ENCODE peak calls at places on chromosomes 12 and 14, in seven cellular contexts. One of them, this sample, is unnamed.

GRCh38 chr12:25130741-25131188 is 64.2 kb downstream of the DNAI7 start:
- DNase-seq in upper lobe of right lung: no peak
- DNase-seq in mammary epithelial cell: peak; percentile 26
- DNase-seq in psoas muscle: no peak
- DNase-seq in colonic mucosa: no peak
- DNase-seq in sigmoid colon: no peak
- DNase-seq in OCI-LY7: peak; percentile 80
- DNase-seq in this sample: no peak

GRCh38 chr14:59328410-59328809 is 136.8 kb downstream of the GPR135 start:
- DNase-seq in sigmoid colon: no peak
- DNase-seq in upper lobe of right lung: no peak
- DNase-seq in colonic mucosa: no peak
- DNase-seq in mammary epithelial cell: no peak
- DNase-seq in OCI-LY7: no peak
- DNase-seq in psoas muscle: no peak
- DNase-seq in this sample: no peak

GRCh38 chr14:35122696-35123387 is 490 bp downstream of the PRORP start:
- DNase-seq in colonic mucosa: no peak
- DNase-seq in OCI-LY7: peak; percentile 34
- DNase-seq in mammary epithelial cell: peak; percentile 12
- DNase-seq in psoas muscle: no peak
- DNase-seq in sigmoid colon: no peak
- DNase-seq in upper lobe of right lung: no peak
- DNase-seq in this sample: no peak

GRCh38 chr12:93740721-93741120 is 63.5 kb downstream of the CRADD start:
- DNase-seq in colonic mucosa: no peak
- DNase-seq in sigmoid colon: no peak
- DNase-seq in mammary epithelial cell: no peak
- DNase-seq in psoas muscle: no peak
- DNase-seq in upper lobe of right lung: no peak
- DNase-seq in OCI-LY7: no peak
- DNase-seq in this sample: no peak

GRCh38 chr12:119589634-119590033 is 3.9 kb upstream of the TMEM233 start:
- DNase-seq in upper lobe of right lung: no peak
- DNase-seq in colonic mucosa: no peak
- DNase-seq in mammary epithelial cell: no peak
- DNase-seq in OCI-LY7: no peak
- DNase-seq in psoas muscle: no peak
- DNase-seq in sigmoid colon: no peak
- DNase-seq in this sample: no peak

GRCh38 chr12:127628655-127629054 is 638.3 kb upstream of the TMEM132C start:
- DNase-seq in sigmoid colon: no peak
- DNase-seq in OCI-LY7: no peak
- DNase-seq in colonic mucosa: no peak
- DNase-seq in upper lobe of right lung: no peak
- DNase-seq in psoas muscle: no peak
- DNase-seq in mammary epithelial cell: no peak
- DNase-seq in this sample: no peak

GRCh38 chr14:70754989-70755388 is 54.3 kb downstream of the MAP3K9 start:
- DNase-seq in upper lobe of right lung: peak; percentile 82
- DNase-seq in psoas muscle: no peak
- DNase-seq in mammary epithelial cell: peak; percentile 91
- DNase-seq in OCI-LY7: no peak
- DNase-seq in colonic mucosa: no peak
- DNase-seq in sigmoid colon: no peak
- DNase-seq in this sample: peak; percentile 97

GRCh38 chr12:661720-662486 is 1.3 kb downstream of the NINJ2 start:
- DNase-seq in colonic mucosa: no peak
- DNase-seq in sigmoid colon: no peak
- DNase-seq in psoas muscle: peak; percentile 29
- DNase-seq in mammary epithelial cell: no peak
- DNase-seq in OCI-LY7: no peak
- DNase-seq in upper lobe of right lung: no peak
- DNase-seq in this sample: no peak

GRCh38 chr12:9794484-9795063 is 32.7 kb upstream of the KLRF1 start:
- DNase-seq in psoas muscle: no peak
- DNase-seq in sigmoid colon: no peak
- DNase-seq in colonic mucosa: no peak
- DNase-seq in mammary epithelial cell: no peak
- DNase-seq in upper lobe of right lung: no peak
- DNase-seq in OCI-LY7: no peak
- DNase-seq in this sample: no peak

GRCh38 chr14:77615231-77616132 is 955 bp downstream of the SPTLC2 start:
- DNase-seq in OCI-LY7: peak; percentile 27
- DNase-seq in colonic mucosa: peak; percentile 36
- DNase-seq in mammary epithelial cell: peak; percentile 64
- DNase-seq in upper lobe of right lung: no peak
- DNase-seq in sigmoid colon: no peak
- DNase-seq in psoas muscle: no peak
- DNase-seq in this sample: no peak

GRCh38 chr12:131049569-131050339 is 96.0 kb downstream of the ADGRD1 start:
- DNase-seq in mammary epithelial cell: no peak
- DNase-seq in upper lobe of right lung: peak; percentile 56
- DNase-seq in colonic mucosa: no peak
- DNase-seq in OCI-LY7: no peak
- DNase-seq in sigmoid colon: no peak
- DNase-seq in psoas muscle: no peak
- DNase-seq in this sample: peak; percentile 30

GRCh38 chr14:69554500-69554899 is 20.2 kb downstream of the CCDC177 start:
- DNase-seq in colonic mucosa: no peak
- DNase-seq in sigmoid colon: no peak
- DNase-seq in psoas muscle: no peak
- DNase-seq in upper lobe of right lung: no peak
- DNase-seq in mammary epithelial cell: no peak
- DNase-seq in OCI-LY7: no peak
- DNase-seq in this sample: no peak

GRCh38 chr14:71062581-71063303 is 155.5 kb downstream of the PCNX1 start:
- DNase-seq in upper lobe of right lung: no peak
- DNase-seq in mammary epithelial cell: no peak
- DNase-seq in colonic mucosa: no peak
- DNase-seq in psoas muscle: no peak
- DNase-seq in sigmoid colon: no peak
- DNase-seq in OCI-LY7: no peak
- DNase-seq in this sample: no peak

GRCh38 chr12:88391556-88391955 is 188.7 kb downstream of the KITLG start:
- DNase-seq in colonic mucosa: no peak
- DNase-seq in upper lobe of right lung: no peak
- DNase-seq in psoas muscle: no peak
- DNase-seq in OCI-LY7: no peak
- DNase-seq in sigmoid colon: no peak
- DNase-seq in mammary epithelial cell: peak; percentile 87
- DNase-seq in this sample: no peak

GRCh38 chr12:124302241-124302806 is 7.4 kb downstream of the RFLNA start:
- DNase-seq in upper lobe of right lung: no peak
- DNase-seq in mammary epithelial cell: no peak
- DNase-seq in OCI-LY7: no peak
- DNase-seq in sigmoid colon: no peak
- DNase-seq in colonic mucosa: no peak
- DNase-seq in psoas muscle: no peak
- DNase-seq in this sample: no peak

GRCh38 chr12:60981473-60981872 is 1278.7 kb upstream of the USP15 start:
- DNase-seq in colonic mucosa: no peak
- DNase-seq in mammary epithelial cell: no peak
- DNase-seq in psoas muscle: no peak
- DNase-seq in sigmoid colon: no peak
- DNase-seq in upper lobe of right lung: no peak
- DNase-seq in OCI-LY7: no peak
- DNase-seq in this sample: no peak

GRCh38 chr14:77071938-77072388 is 26.1 kb upstream of the CIPC start:
- DNase-seq in colonic mucosa: no peak
- DNase-seq in OCI-LY7: no peak
- DNase-seq in sigmoid colon: no peak
- DNase-seq in psoas muscle: no peak
- DNase-seq in upper lobe of right lung: peak; percentile 25
- DNase-seq in mammary epithelial cell: peak; percentile 89
- DNase-seq in this sample: peak; percentile 88

GRCh38 chr14:25226214-25226613 is 176.3 kb upstream of the STXBP6 start:
- DNase-seq in OCI-LY7: no peak
- DNase-seq in sigmoid colon: no peak
- DNase-seq in upper lobe of right lung: no peak
- DNase-seq in psoas muscle: no peak
- DNase-seq in colonic mucosa: no peak
- DNase-seq in mammary epithelial cell: no peak
- DNase-seq in this sample: no peak

GRCh38 chr14:75011356-75012097 is 8.8 kb downstream of the EIF2B2 start:
- DNase-seq in sigmoid colon: no peak
- DNase-seq in colonic mucosa: no peak
- DNase-seq in upper lobe of right lung: no peak
- DNase-seq in psoas muscle: no peak
- DNase-seq in mammary epithelial cell: peak; percentile 21
- DNase-seq in OCI-LY7: no peak
- DNase-seq in this sample: no peak

GRCh38 chr14:44961151-44961729 is 507 bp downstream of the KLHL28 start:
- DNase-seq in mammary epithelial cell: peak; percentile 55
- DNase-seq in colonic mucosa: peak; percentile 77
- DNase-seq in OCI-LY7: peak; percentile 63
- DNase-seq in psoas muscle: peak; percentile 45
- DNase-seq in sigmoid colon: peak; percentile 82
- DNase-seq in upper lobe of right lung: peak; percentile 80
- DNase-seq in this sample: no peak

GRCh38 chr14:45377201-45377600 is 124.2 kb upstream of the MIS18BP1 start:
- DNase-seq in upper lobe of right lung: no peak
- DNase-seq in sigmoid colon: no peak
- DNase-seq in psoas muscle: no peak
- DNase-seq in colonic mucosa: no peak
- DNase-seq in mammary epithelial cell: no peak
- DNase-seq in OCI-LY7: no peak
- DNase-seq in this sample: no peak

GRCh38 chr12:31496257-31496656 is 94.7 kb downstream of the DENND5B start:
- DNase-seq in psoas muscle: no peak
- DNase-seq in upper lobe of right lung: no peak
- DNase-seq in sigmoid colon: no peak
- DNase-seq in mammary epithelial cell: no peak
- DNase-seq in colonic mucosa: no peak
- DNase-seq in OCI-LY7: no peak
- DNase-seq in this sample: no peak

GRCh38 chr14:74405663-74406062 is 20.3 kb downstream of the SYNDIG1L start:
- DNase-seq in mammary epithelial cell: no peak
- DNase-seq in OCI-LY7: no peak
- DNase-seq in sigmoid colon: no peak
- DNase-seq in upper lobe of right lung: no peak
- DNase-seq in colonic mucosa: no peak
- DNase-seq in psoas muscle: no peak
- DNase-seq in this sample: no peak

GRCh38 chr14:103132381-103133212 is 9.3 kb downstream of the TNFAIP2 start:
- DNase-seq in sigmoid colon: no peak
- DNase-seq in upper lobe of right lung: peak; percentile 63
- DNase-seq in mammary epithelial cell: no peak
- DNase-seq in colonic mucosa: no peak
- DNase-seq in psoas muscle: no peak
- DNase-seq in OCI-LY7: no peak
- DNase-seq in this sample: peak; percentile 71

GRCh38 chr12:68630050-68630449 is 19.4 kb downstream of the RAP1B start:
- DNase-seq in sigmoid colon: no peak
- DNase-seq in OCI-LY7: no peak
- DNase-seq in colonic mucosa: no peak
- DNase-seq in psoas muscle: no peak
- DNase-seq in mammary epithelial cell: peak; percentile 46
- DNase-seq in upper lobe of right lung: no peak
- DNase-seq in this sample: no peak
- TF ChIP-seq CTCF in sigmoid colon: no peak
- TF ChIP-seq CTCF in OCI-LY7: no peak
- TF ChIP-seq CTCF in colonic mucosa: no peak
- TF ChIP-seq CTCF in psoas muscle: no peak
- TF ChIP-seq CTCF in mammary epithelial cell: no peak
- TF ChIP-seq CTCF in upper lobe of right lung: no peak
- TF ChIP-seq CTCF in this sample: no peak

DNA sequence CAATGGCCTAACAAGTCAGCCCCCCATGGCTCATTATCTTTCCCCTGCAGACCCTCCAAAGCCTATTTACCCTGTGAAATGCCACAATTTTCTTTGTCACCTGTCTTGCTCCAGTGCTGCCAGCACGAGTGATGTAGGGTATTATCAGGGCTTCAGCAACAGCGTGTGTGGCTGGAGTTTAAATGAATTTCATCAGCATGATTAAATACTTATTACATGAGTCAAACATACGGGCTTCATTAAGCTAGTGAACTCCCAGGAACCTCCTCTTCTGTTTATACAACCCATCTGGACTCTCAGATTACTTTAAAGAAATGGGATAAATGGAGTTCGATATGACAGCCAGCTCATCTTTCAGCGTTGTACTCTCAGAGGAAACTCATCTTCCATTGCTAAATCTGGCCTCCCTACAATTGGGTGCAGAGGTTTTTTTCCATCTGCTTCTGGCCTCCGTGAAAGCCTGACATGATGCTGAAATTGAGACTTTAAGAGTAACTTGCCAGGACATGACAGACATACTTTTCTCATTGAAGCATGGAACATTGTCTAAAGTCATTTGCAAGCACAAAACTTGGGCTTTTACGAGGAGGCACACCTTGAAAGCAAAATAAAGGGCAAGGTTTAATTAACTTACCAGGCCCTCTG is 135.8 kb downstream of the TMEM30B start:
- DNase-seq in psoas muscle: no peak
- DNase-seq in OCI-LY7: no peak
- DNase-seq in sigmoid colon: no peak
- DNase-seq in colonic mucosa: no peak
- DNase-seq in mammary epithelial cell: peak; percentile 82
- DNase-seq in upper lobe of right lung: no peak
- DNase-seq in this sample: no peak
- H3K27ac ChIP-seq in psoas muscle: peak overlapping the region; percentile 98
- H3K27ac ChIP-seq in OCI-LY7: no peak overlapping the region
- H3K27ac ChIP-seq in sigmoid colon: peak overlapping the region; percentile 57
- H3K27ac ChIP-seq in colonic mucosa: peak overlapping the region; percentile 23
- H3K27ac ChIP-seq in mammary epithelial cell: peak overlapping the region; percentile 82
- H3K27ac ChIP-seq in upper lobe of right lung: peak overlapping the region; percentile 30
- H3K27ac ChIP-seq in this sample: peak overlapping the region; percentile 84

GRCh38 chr12:13945641-13946040 is 35.8 kb downstream of the GRIN2B start:
- DNase-seq in mammary epithelial cell: no peak
- DNase-seq in psoas muscle: no peak
- DNase-seq in sigmoid colon: no peak
- DNase-seq in colonic mucosa: no peak
- DNase-seq in OCI-LY7: no peak
- DNase-seq in upper lobe of right lung: no peak
- DNase-seq in this sample: no peak
- TF ChIP-seq CTCF in mammary epithelial cell: no peak
- TF ChIP-seq CTCF in psoas muscle: no peak
- TF ChIP-seq CTCF in sigmoid colon: no peak
- TF ChIP-seq CTCF in colonic mucosa: no peak
- TF ChIP-seq CTCF in OCI-LY7: no peak
- TF ChIP-seq CTCF in upper lobe of right lung: no peak
- TF ChIP-seq CTCF in this sample: no peak

DNA sequence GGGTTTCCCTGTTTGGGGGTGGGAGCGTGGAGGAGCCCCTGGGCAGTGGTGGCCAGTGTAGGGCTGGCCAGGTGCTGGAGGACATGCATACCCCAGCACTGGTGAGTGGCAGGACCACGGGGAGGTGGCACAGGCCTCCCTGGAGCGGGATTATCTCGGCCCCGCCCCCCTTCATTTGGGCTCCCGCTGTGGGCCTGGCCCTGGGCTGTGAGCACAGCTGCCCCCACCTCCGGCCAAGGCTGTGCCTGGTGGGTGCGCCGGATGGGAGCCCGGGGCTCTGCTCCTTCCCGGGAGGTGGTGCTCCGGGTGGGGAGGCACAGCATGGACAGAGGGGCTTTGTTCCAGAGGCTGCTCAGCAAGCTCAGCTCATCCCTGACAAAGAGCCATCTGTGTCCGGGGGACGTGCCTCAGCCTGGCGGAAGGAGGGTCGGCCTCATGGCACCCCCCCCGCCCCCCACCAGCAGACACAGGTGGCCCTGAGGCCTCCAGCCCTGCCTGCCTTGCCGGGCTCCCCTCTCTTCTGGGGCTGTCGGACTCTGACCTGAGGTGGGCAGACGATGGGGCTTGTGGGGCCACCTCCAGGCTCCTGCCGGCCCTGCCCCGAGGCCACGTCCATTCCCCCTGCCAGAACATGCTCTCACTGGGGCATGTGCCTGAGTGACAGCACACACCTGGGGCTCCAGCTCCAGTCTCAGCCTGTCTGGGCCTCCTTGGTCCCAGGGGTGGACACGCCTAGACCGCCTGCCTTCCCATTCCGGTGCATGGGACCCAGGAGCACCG is 8.4 kb downstream of the TEDC1 start:
- DNase-seq in psoas muscle: no peak
- DNase-seq in sigmoid colon: peak; percentile 73
- DNase-seq in OCI-LY7: no peak
- DNase-seq in mammary epithelial cell: no peak
- DNase-seq in upper lobe of right lung: no peak
- DNase-seq in colonic mucosa: no peak
- DNase-seq in this sample: no peak
- H3K27ac ChIP-seq in psoas muscle: no peak overlapping the region
- H3K27ac ChIP-seq in sigmoid colon: peak overlapping the region; percentile 50
- H3K27ac ChIP-seq in OCI-LY7: no peak overlapping the region
- H3K27ac ChIP-seq in mammary epithelial cell: no peak overlapping the region
- H3K27ac ChIP-seq in upper lobe of right lung: no peak overlapping the region
- H3K27ac ChIP-seq in colonic mucosa: no peak overlapping the region
- H3K27ac ChIP-seq in this sample: no peak overlapping the region